ENCODE peak calls at places on chromosomes 3 and 15, in six cellular contexts. I is skeletal muscle cell, P is brain microvascular endothelial cell, R is aorta, Z is AG09309, G is ascending aorta. W is an unnamed sample.

GRCh38 chr3:59784164-59784563 is 734.3 kb upstream of the CFAP20DC start:
- DNase-seq in I (no peak), P (no peak), R (no peak), Z (no peak), G (no peak), W (no peak)

GRCh38 chr15:39786444-39787056 is 3.9 kb upstream of the FSIP1 start:
- DNase-seq in I (no peak), P (no peak), R (no peak), Z (no peak), G (no peak), W (no peak)

GRCh38 chr3:109927161-109927560 is 589.8 kb upstream of the DPPA4 start:
- DNase-seq in I (peak), P (peak), R (no peak), Z (peak), G (no peak), W (peak)

GRCh38 chr15:34271493-34271892 is 46.7 kb downstream of the EMC4 start:
- DNase-seq in I (peak), P (peak), R (no peak), Z (peak), G (no peak), W (peak)

GRCh38 chr3:127697531-127698240 is 24.9 kb downstream of the ABTB1 start:
- DNase-seq in I (peak), P (peak), R (peak), Z (no peak), G (peak), W (no peak)

GRCh38 chr3:105811518-105812193 is 57.2 kb downstream of the CBLB start:
- DNase-seq in I (no peak), P (no peak), R (no peak), Z (no peak), G (no peak), W (no peak)

GRCh38 chr3:82496890-82497560 is 735.6 kb upstream of the GBE1 start:
- DNase-seq in I (no peak), P (no peak), R (no peak), Z (no peak), G (no peak), W (no peak)

GRCh38 chr15:69885182-69886041 is 212.3 kb downstream of the TLE3 start:
- DNase-seq in I (no peak), P (no peak), R (no peak), Z (no peak), G (no peak), W (no peak)

GRCh38 chr15:75229191-75230015 is 27.7 kb downstream of the C15orf39 start:
- DNase-seq in I (no peak), P (peak), R (peak), Z (peak), G (no peak), W (no peak)

GRCh38 chr3:102165367-102165766 is 269.4 kb upstream of the ZPLD1 start:
- DNase-seq in I (no peak), P (peak), R (no peak), Z (peak), G (no peak), W (peak)

GRCh38 chr3:164679245-164679644 is 399.1 kb downstream of the SI start:
- DNase-seq in I (no peak), P (no peak), R (no peak), Z (no peak), G (no peak), W (no peak)

GRCh38 chr3:185818267-185818875 is 6.5 kb downstream of the IGF2BP2 start:
- DNase-seq in I (no peak), P (no peak), R (no peak), Z (no peak), G (no peak), W (no peak)

GRCh38 chr3:185822221-185822956 is 2.5 kb downstream of the IGF2BP2 start:
- DNase-seq in I (peak), P (no peak), R (no peak), Z (no peak), G (no peak), W (no peak)

GRCh38 chr3:185823280-185824044 is 1.4 kb downstream of the IGF2BP2 start:
- DNase-seq in I (no peak), P (no peak), R (peak), Z (no peak), G (no peak), W (no peak)

GRCh38 chr3:185822957-185823279 is 1.9 kb downstream of the IGF2BP2 start:
- DNase-seq in I (no peak), P (no peak), R (no peak), Z (no peak), G (no peak), W (no peak)

GRCh38 chr3:185820973-185821758 is 3.7 kb downstream of the IGF2BP2 start:
- DNase-seq in I (peak), P (peak), R (no peak), Z (peak), G (no peak), W (peak)
- H3K4me3 ChIP-seq in I (peak), P (peak), R (no peak), Z (peak), G (no peak), W (peak)

GRCh38 chr15:78067328-78068241 is 9.9 kb downstream of the TBC1D2B start:
- DNase-seq in I (no peak), P (no peak), R (peak), Z (no peak), G (no peak), W (peak)

GRCh38 chr15:78064544-78064943 is 13.0 kb downstream of the TBC1D2B start:
- DNase-seq in I (no peak), P (no peak), R (no peak), Z (no peak), G (no peak), W (no peak)

GRCh38 chr15:78063966-78064365 is 13.5 kb downstream of the TBC1D2B start:
- DNase-seq in I (no peak), P (no peak), R (no peak), Z (no peak), G (no peak), W (no peak)

GRCh38 chr15:78065284-78065872 is 12.1 kb downstream of the TBC1D2B start:
- DNase-seq in I (peak), P (peak), R (peak), Z (peak), G (peak), W (peak)

DNA sequence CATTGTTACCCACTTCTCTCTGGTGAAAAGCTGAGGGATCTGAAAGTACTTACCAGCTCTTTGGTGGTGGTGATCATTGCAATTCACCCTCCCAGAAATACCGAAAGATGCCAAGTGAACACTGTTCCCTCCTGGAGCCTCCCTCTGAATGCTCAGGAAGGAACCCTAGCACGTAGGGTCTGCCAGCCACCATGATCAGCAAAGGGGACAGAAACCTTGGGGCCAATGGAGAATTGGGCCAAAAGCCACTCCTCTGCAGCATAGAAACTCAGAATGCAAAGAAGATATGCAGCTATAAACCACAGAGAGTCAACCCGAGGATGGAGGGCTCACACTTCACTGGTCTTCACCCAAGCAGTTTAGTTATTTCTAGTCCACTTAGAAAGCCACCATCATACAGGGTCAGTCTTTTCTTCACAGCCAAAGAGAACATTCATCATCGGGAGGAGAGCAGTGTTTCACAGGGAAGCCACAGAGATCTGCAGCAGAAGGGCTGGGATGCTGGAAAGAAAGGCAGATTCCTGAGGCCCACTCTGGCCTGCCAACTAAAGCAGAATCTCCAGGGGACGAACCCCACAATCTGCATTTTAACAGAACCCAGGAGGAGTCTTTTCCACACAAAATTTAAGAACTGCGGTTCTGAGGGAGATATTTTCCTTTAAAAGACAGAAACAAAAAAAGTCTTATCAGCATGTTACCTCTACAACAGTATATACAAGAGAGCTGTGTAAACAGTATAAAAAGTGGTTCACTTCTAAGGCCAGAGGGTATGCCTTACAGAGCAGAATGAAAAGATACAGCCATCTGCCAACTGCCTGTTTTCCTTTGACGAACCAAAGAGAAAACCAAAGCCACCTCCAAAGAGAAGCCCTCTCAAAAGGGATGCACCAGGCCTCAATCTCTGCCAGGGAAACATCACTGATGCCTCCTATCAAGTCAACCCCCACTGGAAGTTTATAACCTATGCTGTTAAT is 11.3 kb downstream of the TBC1D2B start:
- DNase-seq in I (no peak), P (no peak), R (no peak), Z (no peak), G (no peak), W (no peak)
- H3K4me3 ChIP-seq in I (no peak), P (no peak), R (no peak), Z (no peak), G (peak), W (no peak)

DNA sequence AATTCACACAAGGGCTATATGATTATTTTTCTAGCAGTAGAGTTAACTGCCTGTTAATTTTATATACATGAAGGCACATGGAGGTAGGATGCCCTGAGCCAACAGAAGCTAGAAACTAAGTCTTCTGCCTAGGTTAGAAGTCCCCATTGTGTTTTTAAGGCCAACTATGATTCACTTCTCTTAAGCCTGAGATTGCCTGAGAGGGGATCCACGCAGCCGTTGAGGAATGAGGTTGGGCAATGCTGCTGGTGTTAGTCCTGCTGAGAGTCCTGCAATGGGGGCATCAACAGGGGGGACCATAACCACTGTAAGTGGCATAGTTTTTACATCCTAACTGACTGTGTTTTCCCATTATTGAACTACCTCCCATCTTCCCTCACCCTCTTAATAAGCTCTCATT is 60.1 kb upstream of the PFN2 start:
- DNase-seq in I (no peak), P (no peak), R (no peak), Z (no peak), G (no peak), W (no peak)
- H3K4me3 ChIP-seq in I (no peak), P (no peak), R (no peak), Z (no peak), G (no peak), W (no peak)

GRCh38 chr3:4509983-4510755 is 17.0 kb downstream of the ITPR1 start:
- DNase-seq in I (no peak), P (no peak), R (no peak), Z (no peak), G (no peak), W (no peak)
- H3K4me3 ChIP-seq in I (no peak), P (no peak), R (no peak), Z (no peak), G (no peak), W (no peak)

GRCh38 chr3:106929081-106929480 is 448.2 kb upstream of the CCDC54 start:
- DNase-seq in I (no peak), P (no peak), R (no peak), Z (no peak), G (no peak), W (no peak)
- H3K4me3 ChIP-seq in I (no peak), P (no peak), R (no peak), Z (no peak), G (no peak), W (no peak)